ENCODE peak calls at places on chromosome 2, in five cellular contexts. S is mammary epithelial cell, X is stomach, F is thoracic aorta, W is lung. A is an unnamed sample.

GRCh38 chr2:99488999-99489757 is 639 bp downstream of the REV1 start:
- DNase-seq in S (peak; percentile 43), X (peak; percentile 70), F (no peak), W (peak; percentile 68), A (peak; percentile 62)

GRCh38 chr2:162293122-162293781 is 25.2 kb downstream of the IFIH1 start:
- DNase-seq in S (peak; percentile 61), X (no peak), F (no peak), W (no peak), A (no peak)

GRCh38 chr2:35294636-35295263 is 1060.8 kb upstream of the CRIM1 start:
- DNase-seq in S (no peak), X (no peak), F (no peak), W (no peak), A (no peak)

GRCh38 chr2:109143214-109144187 is 14.5 kb downstream of the SH3RF3 start:
- DNase-seq in S (no peak), X (no peak), F (no peak), W (no peak), A (no peak)

GRCh38 chr2:69490486-69490885 is 53.3 kb upstream of the NFU1 start:
- DNase-seq in S (no peak), X (no peak), F (no peak), W (no peak), A (no peak)

GRCh38 chr2:21821697-21822227 is 698.0 kb downstream of the TDRD15 start:
- DNase-seq in S (no peak), X (no peak), F (no peak), W (no peak), A (no peak)

GRCh38 chr2:230796280-230796862 is 68.4 kb upstream of the ITM2C start:
- DNase-seq in S (peak; percentile 55), X (no peak), F (no peak), W (no peak), A (peak; percentile 40)

GRCh38 chr2:168030862-168031624 is 216.4 kb downstream of the STK39 start:
- DNase-seq in S (peak; percentile 60), X (no peak), F (no peak), W (no peak), A (peak; percentile 20)

GRCh38 chr2:106058469-106059137 is 135.5 kb downstream of the UXS1 start:
- DNase-seq in S (no peak), X (no peak), F (no peak), W (no peak), A (no peak)

GRCh38 chr2:188628989-188629889 is 337.6 kb downstream of the GULP1 start:
- DNase-seq in S (peak; percentile 68), X (no peak), F (no peak), W (no peak), A (peak; percentile 45)

GRCh38 chr2:122451040-122451439 is 695.6 kb downstream of the TSN start:
- DNase-seq in S (peak; percentile 42), X (no peak), F (no peak), W (no peak), A (peak; percentile 61)

GRCh38 chr2:177816740-177817139 is 255.8 kb downstream of the PDE11A start:
- DNase-seq in S (no peak), X (no peak), F (no peak), W (no peak), A (no peak)

GRCh38 chr2:3823748-3824147 is 120.4 kb downstream of the DCDC2C start:
- DNase-seq in S (no peak), X (no peak), F (no peak), W (no peak), A (peak; percentile 11)

GRCh38 chr2:143900006-143900405 is 619.9 kb downstream of the ZEB2 start:
- DNase-seq in S (no peak), X (no peak), F (no peak), W (no peak), A (no peak)

GRCh38 chr2:143607446-143608110 is 478.4 kb downstream of the ARHGAP15 start:
- DNase-seq in S (no peak), X (no peak), F (no peak), W (no peak), A (peak; percentile 30)

GRCh38 chr2:62383843-62384242 is 122.2 kb downstream of the TMEM17 start:
- DNase-seq in S (peak; percentile 79), X (no peak), F (no peak), W (no peak), A (no peak)

GRCh38 chr2:9771481-9772017 is 71.7 kb upstream of the TAF1B start:
- DNase-seq in S (peak; percentile 16), X (no peak), F (no peak), W (no peak), A (peak; percentile 77)

GRCh38 chr2:156305121-156305520 is 27.4 kb downstream of the NR4A2 start:
- DNase-seq in S (peak; percentile 32), X (no peak), F (no peak), W (no peak), A (no peak)

GRCh38 chr2:49843314-49843713 is 689.0 kb upstream of the FSHR start:
- DNase-seq in S (no peak), X (no peak), F (no peak), W (no peak), A (no peak)

GRCh38 chr2:235054497-235054896 is 102.7 kb downstream of the SH3BP4 start:
- DNase-seq in S (no peak), X (peak; percentile 16), F (no peak), W (no peak), A (no peak)

GRCh38 chr2:150485871-150486538 is 1.5 kb downstream of the RND3 start:
- DNase-seq in S (peak; percentile 85), X (peak; percentile 80), F (peak; percentile 29), W (peak; percentile 67), A (peak; percentile 73)

GRCh38 chr2:25176541-25177368 is 8.4 kb upstream of the POMC start:
- DNase-seq in S (no peak), X (no peak), F (no peak), W (no peak), A (no peak)
- H3K27me3 ChIP-seq in S (no peaks in the 10 kb centered on the region), X (no peaks in the 10 kb centered on the region), F (no peaks in the 10 kb centered on the region), W (no peaks in the 10 kb centered on the region), A (peaks cover 20% of the 10 kb centered on the region)

GRCh38 chr2:64141711-64142405 is 2.4 kb downstream of the PELI1 start:
- DNase-seq in S (peak; percentile 35), X (no peak), F (no peak), W (no peak), A (no peak)

GRCh38 chr2:64143154-64144056 is 815 bp downstream of the PELI1 start:
- DNase-seq in S (peak; percentile 54), X (no peak), F (no peak), W (no peak), A (peak; percentile 59)

GRCh38 chr2:64144057-64145013 is at the start of gene PELI1:
- DNase-seq in S (peak; percentile 99), X (peak; percentile 95), F (peak; percentile 94), W (peak; percentile 97), A (peak; percentile 96)

GRCh38 chr2:64140665-64141064 is 3.6 kb downstream of the PELI1 start:
- DNase-seq in S (no peak), X (no peak), F (no peak), W (no peak), A (no peak)

DNA sequence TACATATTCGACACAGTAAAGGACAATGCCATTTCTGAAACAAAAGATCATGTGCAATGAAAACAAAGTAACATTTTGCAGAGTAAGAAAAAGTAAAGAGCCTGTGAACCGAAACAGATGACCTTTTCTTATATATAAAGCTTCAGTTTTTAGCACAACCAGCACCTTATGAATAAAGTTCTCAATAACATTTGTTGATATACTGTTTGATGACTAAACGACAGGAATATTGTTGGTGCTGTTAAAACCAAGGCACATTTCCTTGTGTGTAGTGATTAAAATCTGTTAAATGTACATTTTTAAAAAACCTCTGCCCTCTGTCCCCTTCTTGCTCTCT is 1.4 kb downstream of the PELI1 start:
- DNase-seq in S (no peak), X (no peak), F (no peak), W (no peak), A (no peak)
- H3K27ac ChIP-seq in S (peak overlapping the region; percentile 94), X (peak overlapping the region; percentile 96), F (peak overlapping the region; percentile 94), W (peak overlapping the region; percentile 38), A (no peak overlapping the region)

GRCh38 chr2:171706152-171706803 is 19.0 kb downstream of the DYNC1I2 start:
- DNase-seq in S (peak; percentile 13), X (no peak), F (no peak), W (no peak), A (peak; percentile 44)
- TF ChIP-seq CTCF in S (peak; percentile 29), X (no peak), F (no peak), W (no peak), A (peak; percentile 41)

GRCh38 chr2:224429441-224429810 is 27.5 kb upstream of the FAM124B start:
- DNase-seq in S (no peak), X (no peak), F (no peak), W (no peak), A (no peak)
- H3K27me3 ChIP-seq in S (no peaks in the 10 kb centered on the region), X (no peaks in the 10 kb centered on the region), F (no peaks in the 10 kb centered on the region), W (no peaks in the 10 kb centered on the region), A (no peaks in the 10 kb centered on the region)

DNA sequence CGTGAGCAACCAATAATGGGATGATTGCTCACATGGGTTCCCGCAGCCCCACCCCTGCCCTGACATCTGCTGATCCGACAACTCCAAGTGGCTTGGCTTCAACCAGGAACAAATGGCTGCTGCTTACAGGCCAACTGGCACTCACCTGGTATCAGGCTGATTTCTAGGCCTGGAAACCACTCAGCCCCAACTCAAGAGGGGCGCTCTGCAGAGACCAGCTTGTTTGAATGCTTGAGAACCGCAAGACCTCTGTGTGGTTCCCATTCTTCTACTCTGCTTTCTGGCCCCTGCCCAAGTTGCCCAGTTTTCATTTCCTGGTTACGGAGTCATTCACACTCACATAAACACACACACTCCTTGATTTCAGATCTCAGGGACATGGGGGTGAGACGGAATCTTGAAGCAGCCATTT is 52.0 kb downstream of the TNP1 start:
- DNase-seq in S (no peak), X (peak; percentile 63), F (no peak), W (peak; percentile 65), A (no peak)
- H3K27ac ChIP-seq in S (no peak overlapping the region), X (no peak overlapping the region), F (no peak overlapping the region), W (no peak overlapping the region), A (no peak overlapping the region)